ENCODE peak calls at places on chromosomes 1 and 21, in seven cellular contexts. One of them, this sample, is unnamed.

GRCh38 chr1:66925558-66925910 is 744 bp downstream of the MIER1 start:
- DNase-seq in Peyer's patch: no peak
- DNase-seq in Caki2: no peak
- DNase-seq in stimulated activated CD8-positive, alpha-beta memory T cell treated with anti-CD3 and anti-CD28 coated beads, Interleukin-4, amount 100 ng/mL, for 48 hours: no peak
- DNase-seq in retinal pigment epithelial cell: no peak
- DNase-seq in activated naive CD4-positive, alpha-beta T cell treated with anti-CD3 and anti-CD28 coated beads, Interleukin-2, amount 50 U/mL, for 16 hours: no peak
- DNase-seq in HuH-7: no peak
- DNase-seq in this sample: no peak

GRCh38 chr1:3313579-3313955 is 140.9 kb upstream of the ARHGEF16 start:
- DNase-seq in Peyer's patch: peak
- DNase-seq in Caki2: no peak
- DNase-seq in stimulated activated CD8-positive, alpha-beta memory T cell treated with anti-CD3 and anti-CD28 coated beads, Interleukin-4, amount 100 ng/mL, for 48 hours: no peak
- DNase-seq in retinal pigment epithelial cell: peak
- DNase-seq in activated naive CD4-positive, alpha-beta T cell treated with anti-CD3 and anti-CD28 coated beads, Interleukin-2, amount 50 U/mL, for 16 hours: no peak
- DNase-seq in HuH-7: no peak
- DNase-seq in this sample: no peak

GRCh38 chr21:44649701-44650100 is 3.5 kb downstream of the KRTAP10-11 start:
- DNase-seq in Peyer's patch: no peak
- DNase-seq in Caki2: no peak
- DNase-seq in stimulated activated CD8-positive, alpha-beta memory T cell treated with anti-CD3 and anti-CD28 coated beads, Interleukin-4, amount 100 ng/mL, for 48 hours: no peak
- DNase-seq in retinal pigment epithelial cell: no peak
- DNase-seq in activated naive CD4-positive, alpha-beta T cell treated with anti-CD3 and anti-CD28 coated beads, Interleukin-2, amount 50 U/mL, for 16 hours: no peak
- DNase-seq in HuH-7: no peak
- DNase-seq in this sample: no peak

GRCh38 chr1:150563340-150564038 is 14.3 kb downstream of the ADAMTSL4 start:
- DNase-seq in Peyer's patch: peak
- DNase-seq in Caki2: no peak
- DNase-seq in stimulated activated CD8-positive, alpha-beta memory T cell treated with anti-CD3 and anti-CD28 coated beads, Interleukin-4, amount 100 ng/mL, for 48 hours: peak
- DNase-seq in retinal pigment epithelial cell: peak
- DNase-seq in activated naive CD4-positive, alpha-beta T cell treated with anti-CD3 and anti-CD28 coated beads, Interleukin-2, amount 50 U/mL, for 16 hours: peak
- DNase-seq in HuH-7: no peak
- DNase-seq in this sample: no peak

GRCh38 chr1:233081686-233082085 is 131.3 kb downstream of the NTPCR start:
- DNase-seq in Peyer's patch: no peak
- DNase-seq in Caki2: no peak
- DNase-seq in stimulated activated CD8-positive, alpha-beta memory T cell treated with anti-CD3 and anti-CD28 coated beads, Interleukin-4, amount 100 ng/mL, for 48 hours: no peak
- DNase-seq in retinal pigment epithelial cell: no peak
- DNase-seq in activated naive CD4-positive, alpha-beta T cell treated with anti-CD3 and anti-CD28 coated beads, Interleukin-2, amount 50 U/mL, for 16 hours: no peak
- DNase-seq in HuH-7: no peak
- DNase-seq in this sample: no peak

GRCh38 chr1:178973671-178974091 is 52.0 kb upstream of the FAM20B start:
- DNase-seq in Peyer's patch: no peak
- DNase-seq in Caki2: no peak
- DNase-seq in stimulated activated CD8-positive, alpha-beta memory T cell treated with anti-CD3 and anti-CD28 coated beads, Interleukin-4, amount 100 ng/mL, for 48 hours: no peak
- DNase-seq in retinal pigment epithelial cell: no peak
- DNase-seq in activated naive CD4-positive, alpha-beta T cell treated with anti-CD3 and anti-CD28 coated beads, Interleukin-2, amount 50 U/mL, for 16 hours: no peak
- DNase-seq in HuH-7: no peak
- DNase-seq in this sample: no peak

GRCh38 chr21:36654341-36654740 is 44.6 kb upstream of the SIM2 start:
- DNase-seq in Peyer's patch: no peak
- DNase-seq in Caki2: no peak
- DNase-seq in stimulated activated CD8-positive, alpha-beta memory T cell treated with anti-CD3 and anti-CD28 coated beads, Interleukin-4, amount 100 ng/mL, for 48 hours: no peak
- DNase-seq in retinal pigment epithelial cell: no peak
- DNase-seq in activated naive CD4-positive, alpha-beta T cell treated with anti-CD3 and anti-CD28 coated beads, Interleukin-2, amount 50 U/mL, for 16 hours: no peak
- DNase-seq in HuH-7: no peak
- DNase-seq in this sample: no peak

GRCh38 chr1:234103198-234103597 is 198.7 kb downstream of the SLC35F3 start:
- DNase-seq in Peyer's patch: no peak
- DNase-seq in Caki2: no peak
- DNase-seq in stimulated activated CD8-positive, alpha-beta memory T cell treated with anti-CD3 and anti-CD28 coated beads, Interleukin-4, amount 100 ng/mL, for 48 hours: no peak
- DNase-seq in retinal pigment epithelial cell: no peak
- DNase-seq in activated naive CD4-positive, alpha-beta T cell treated with anti-CD3 and anti-CD28 coated beads, Interleukin-2, amount 50 U/mL, for 16 hours: no peak
- DNase-seq in HuH-7: no peak
- DNase-seq in this sample: no peak

GRCh38 chr21:25938673-25939395 is 204.1 kb downstream of the GABPA start:
- DNase-seq in Peyer's patch: no peak
- DNase-seq in Caki2: no peak
- DNase-seq in stimulated activated CD8-positive, alpha-beta memory T cell treated with anti-CD3 and anti-CD28 coated beads, Interleukin-4, amount 100 ng/mL, for 48 hours: no peak
- DNase-seq in retinal pigment epithelial cell: no peak
- DNase-seq in activated naive CD4-positive, alpha-beta T cell treated with anti-CD3 and anti-CD28 coated beads, Interleukin-2, amount 50 U/mL, for 16 hours: no peak
- DNase-seq in HuH-7: no peak
- DNase-seq in this sample: no peak

GRCh38 chr1:21749109-21749508 is 33.8 kb downstream of the USP48 start:
- DNase-seq in Peyer's patch: no peak
- DNase-seq in Caki2: no peak
- DNase-seq in stimulated activated CD8-positive, alpha-beta memory T cell treated with anti-CD3 and anti-CD28 coated beads, Interleukin-4, amount 100 ng/mL, for 48 hours: no peak
- DNase-seq in retinal pigment epithelial cell: no peak
- DNase-seq in activated naive CD4-positive, alpha-beta T cell treated with anti-CD3 and anti-CD28 coated beads, Interleukin-2, amount 50 U/mL, for 16 hours: no peak
- DNase-seq in HuH-7: no peak
- DNase-seq in this sample: no peak

GRCh38 chr1:192160186-192160585 is 1.9 kb downstream of the RGS18 start:
- DNase-seq in Peyer's patch: no peak
- DNase-seq in Caki2: no peak
- DNase-seq in stimulated activated CD8-positive, alpha-beta memory T cell treated with anti-CD3 and anti-CD28 coated beads, Interleukin-4, amount 100 ng/mL, for 48 hours: no peak
- DNase-seq in retinal pigment epithelial cell: no peak
- DNase-seq in activated naive CD4-positive, alpha-beta T cell treated with anti-CD3 and anti-CD28 coated beads, Interleukin-2, amount 50 U/mL, for 16 hours: no peak
- DNase-seq in HuH-7: no peak
- DNase-seq in this sample: no peak

GRCh38 chr1:151773698-151774097 is 10.4 kb upstream of the MRPL9 start:
- DNase-seq in Peyer's patch: no peak
- DNase-seq in Caki2: peak
- DNase-seq in stimulated activated CD8-positive, alpha-beta memory T cell treated with anti-CD3 and anti-CD28 coated beads, Interleukin-4, amount 100 ng/mL, for 48 hours: no peak
- DNase-seq in retinal pigment epithelial cell: peak
- DNase-seq in activated naive CD4-positive, alpha-beta T cell treated with anti-CD3 and anti-CD28 coated beads, Interleukin-2, amount 50 U/mL, for 16 hours: no peak
- DNase-seq in HuH-7: no peak
- DNase-seq in this sample: peak

GRCh38 chr1:64112281-64112680 is 91.1 kb upstream of the UBE2U start:
- DNase-seq in Peyer's patch: no peak
- DNase-seq in Caki2: peak
- DNase-seq in stimulated activated CD8-positive, alpha-beta memory T cell treated with anti-CD3 and anti-CD28 coated beads, Interleukin-4, amount 100 ng/mL, for 48 hours: no peak
- DNase-seq in retinal pigment epithelial cell: no peak
- DNase-seq in activated naive CD4-positive, alpha-beta T cell treated with anti-CD3 and anti-CD28 coated beads, Interleukin-2, amount 50 U/mL, for 16 hours: no peak
- DNase-seq in HuH-7: no peak
- DNase-seq in this sample: peak

GRCh38 chr1:160641323-160642280 is 5.2 kb downstream of the SLAMF1 start:
- DNase-seq in Peyer's patch: no peak
- DNase-seq in Caki2: no peak
- DNase-seq in stimulated activated CD8-positive, alpha-beta memory T cell treated with anti-CD3 and anti-CD28 coated beads, Interleukin-4, amount 100 ng/mL, for 48 hours: peak
- DNase-seq in retinal pigment epithelial cell: no peak
- DNase-seq in activated naive CD4-positive, alpha-beta T cell treated with anti-CD3 and anti-CD28 coated beads, Interleukin-2, amount 50 U/mL, for 16 hours: no peak
- DNase-seq in HuH-7: no peak
- DNase-seq in this sample: no peak

GRCh38 chr1:168360151-168360550 is 79.5 kb downstream of the TBX19 start:
- DNase-seq in Peyer's patch: peak
- DNase-seq in Caki2: no peak
- DNase-seq in stimulated activated CD8-positive, alpha-beta memory T cell treated with anti-CD3 and anti-CD28 coated beads, Interleukin-4, amount 100 ng/mL, for 48 hours: peak
- DNase-seq in retinal pigment epithelial cell: no peak
- DNase-seq in activated naive CD4-positive, alpha-beta T cell treated with anti-CD3 and anti-CD28 coated beads, Interleukin-2, amount 50 U/mL, for 16 hours: no peak
- DNase-seq in HuH-7: no peak
- DNase-seq in this sample: no peak

GRCh38 chr21:25350056-25350455 is 257.2 kb downstream of the MRPL39 start:
- DNase-seq in Peyer's patch: no peak
- DNase-seq in Caki2: no peak
- DNase-seq in stimulated activated CD8-positive, alpha-beta memory T cell treated with anti-CD3 and anti-CD28 coated beads, Interleukin-4, amount 100 ng/mL, for 48 hours: peak
- DNase-seq in retinal pigment epithelial cell: no peak
- DNase-seq in activated naive CD4-positive, alpha-beta T cell treated with anti-CD3 and anti-CD28 coated beads, Interleukin-2, amount 50 U/mL, for 16 hours: peak
- DNase-seq in HuH-7: peak
- DNase-seq in this sample: no peak

GRCh38 chr1:10338047-10338446 is 60.8 kb upstream of the PGD start:
- DNase-seq in Peyer's patch: peak
- DNase-seq in Caki2: peak
- DNase-seq in stimulated activated CD8-positive, alpha-beta memory T cell treated with anti-CD3 and anti-CD28 coated beads, Interleukin-4, amount 100 ng/mL, for 48 hours: peak
- DNase-seq in retinal pigment epithelial cell: peak
- DNase-seq in activated naive CD4-positive, alpha-beta T cell treated with anti-CD3 and anti-CD28 coated beads, Interleukin-2, amount 50 U/mL, for 16 hours: peak
- DNase-seq in HuH-7: peak
- DNase-seq in this sample: no peak

GRCh38 chr1:235573880-235574279 is 69.6 kb upstream of the B3GALNT2 start:
- DNase-seq in Peyer's patch: no peak
- DNase-seq in Caki2: no peak
- DNase-seq in stimulated activated CD8-positive, alpha-beta memory T cell treated with anti-CD3 and anti-CD28 coated beads, Interleukin-4, amount 100 ng/mL, for 48 hours: no peak
- DNase-seq in retinal pigment epithelial cell: no peak
- DNase-seq in activated naive CD4-positive, alpha-beta T cell treated with anti-CD3 and anti-CD28 coated beads, Interleukin-2, amount 50 U/mL, for 16 hours: no peak
- DNase-seq in HuH-7: no peak
- DNase-seq in this sample: no peak

GRCh38 chr1:59928996-59929395 is 2.4 kb upstream of the CYP2J2 start:
- DNase-seq in Peyer's patch: no peak
- DNase-seq in Caki2: no peak
- DNase-seq in stimulated activated CD8-positive, alpha-beta memory T cell treated with anti-CD3 and anti-CD28 coated beads, Interleukin-4, amount 100 ng/mL, for 48 hours: no peak
- DNase-seq in retinal pigment epithelial cell: no peak
- DNase-seq in activated naive CD4-positive, alpha-beta T cell treated with anti-CD3 and anti-CD28 coated beads, Interleukin-2, amount 50 U/mL, for 16 hours: no peak
- DNase-seq in HuH-7: no peak
- DNase-seq in this sample: no peak

GRCh38 chr1:74964508-74964907 is 169.7 kb upstream of the LHX8 start:
- DNase-seq in Peyer's patch: no peak
- DNase-seq in Caki2: no peak
- DNase-seq in stimulated activated CD8-positive, alpha-beta memory T cell treated with anti-CD3 and anti-CD28 coated beads, Interleukin-4, amount 100 ng/mL, for 48 hours: no peak
- DNase-seq in retinal pigment epithelial cell: peak
- DNase-seq in activated naive CD4-positive, alpha-beta T cell treated with anti-CD3 and anti-CD28 coated beads, Interleukin-2, amount 50 U/mL, for 16 hours: no peak
- DNase-seq in HuH-7: no peak
- DNase-seq in this sample: no peak

GRCh38 chr1:60559371-60559770 is 485.8 kb upstream of the C1orf87 start:
- DNase-seq in Peyer's patch: no peak
- DNase-seq in Caki2: no peak
- DNase-seq in stimulated activated CD8-positive, alpha-beta memory T cell treated with anti-CD3 and anti-CD28 coated beads, Interleukin-4, amount 100 ng/mL, for 48 hours: no peak
- DNase-seq in retinal pigment epithelial cell: no peak
- DNase-seq in activated naive CD4-positive, alpha-beta T cell treated with anti-CD3 and anti-CD28 coated beads, Interleukin-2, amount 50 U/mL, for 16 hours: no peak
- DNase-seq in HuH-7: no peak
- DNase-seq in this sample: no peak

GRCh38 chr1:247077768-247078314 is 770 bp downstream of the ZNF670 start:
- DNase-seq in Peyer's patch: no peak
- DNase-seq in Caki2: peak
- DNase-seq in stimulated activated CD8-positive, alpha-beta memory T cell treated with anti-CD3 and anti-CD28 coated beads, Interleukin-4, amount 100 ng/mL, for 48 hours: no peak
- DNase-seq in retinal pigment epithelial cell: no peak
- DNase-seq in activated naive CD4-positive, alpha-beta T cell treated with anti-CD3 and anti-CD28 coated beads, Interleukin-2, amount 50 U/mL, for 16 hours: no peak
- DNase-seq in HuH-7: no peak
- DNase-seq in this sample: no peak

GRCh38 chr21:44650265-44650972 is 4.0 kb downstream of the KRTAP12-4 start:
- DNase-seq in Peyer's patch: no peak
- DNase-seq in Caki2: no peak
- DNase-seq in stimulated activated CD8-positive, alpha-beta memory T cell treated with anti-CD3 and anti-CD28 coated beads, Interleukin-4, amount 100 ng/mL, for 48 hours: no peak
- DNase-seq in retinal pigment epithelial cell: no peak
- DNase-seq in activated naive CD4-positive, alpha-beta T cell treated with anti-CD3 and anti-CD28 coated beads, Interleukin-2, amount 50 U/mL, for 16 hours: no peak
- DNase-seq in HuH-7: no peak
- DNase-seq in this sample: no peak

GRCh38 chr1:246782120-246782900 is 58.1 kb downstream of the SCCPDH start:
- DNase-seq in Peyer's patch: no peak
- DNase-seq in Caki2: peak
- DNase-seq in stimulated activated CD8-positive, alpha-beta memory T cell treated with anti-CD3 and anti-CD28 coated beads, Interleukin-4, amount 100 ng/mL, for 48 hours: no peak
- DNase-seq in retinal pigment epithelial cell: no peak
- DNase-seq in activated naive CD4-positive, alpha-beta T cell treated with anti-CD3 and anti-CD28 coated beads, Interleukin-2, amount 50 U/mL, for 16 hours: no peak
- DNase-seq in HuH-7: no peak
- DNase-seq in this sample: peak